ENCODE peak calls at places on chromosomes 11 and 22, in four cellular contexts. One of them, this sample, is unnamed.

GRCh38 chr11:103935219-103935618 is 101.2 kb upstream of the DDI1 start:
- DNase-seq in SW 1271: no peak
- DNase-seq in GM19239: no peak
- DNase-seq in DMS53: no peak
- DNase-seq in this sample: no peak

GRCh38 chr11:69841859-69842698 is 22.9 kb upstream of the FGF3 start:
- DNase-seq in SW 1271: no peak
- DNase-seq in GM19239: no peak
- DNase-seq in DMS53: peak
- DNase-seq in this sample: no peak

GRCh38 chr11:62484352-62484751 is 62.3 kb downstream of the AHNAK start:
- DNase-seq in SW 1271: no peak
- DNase-seq in GM19239: no peak
- DNase-seq in DMS53: no peak
- DNase-seq in this sample: no peak

GRCh38 chr22:29388759-29389090 is 355 bp upstream of the AP1B1 start:
- DNase-seq in SW 1271: no peak
- DNase-seq in GM19239: no peak
- DNase-seq in DMS53: no peak
- DNase-seq in this sample: no peak

GRCh38 chr11:77118086-77118485 is 10.0 kb upstream of the MYO7A start:
- DNase-seq in SW 1271: no peak
- DNase-seq in GM19239: no peak
- DNase-seq in DMS53: no peak
- DNase-seq in this sample: no peak

GRCh38 chr11:116865696-116866095 is 28.3 kb upstream of the APOA1 start:
- DNase-seq in SW 1271: no peak
- DNase-seq in GM19239: no peak
- DNase-seq in DMS53: no peak
- DNase-seq in this sample: no peak

GRCh38 chr22:36191106-36191836 is 10.3 kb downstream of the APOL4 start:
- DNase-seq in SW 1271: no peak
- DNase-seq in GM19239: no peak
- DNase-seq in DMS53: no peak
- DNase-seq in this sample: no peak

GRCh38 chr11:2206291-2206690 is 34.7 kb upstream of the TH start:
- DNase-seq in SW 1271: no peak
- DNase-seq in GM19239: no peak
- DNase-seq in DMS53: no peak
- DNase-seq in this sample: no peak

GRCh38 chr11:27385245-27385644 is 22.2 kb upstream of the CCDC34 start:
- DNase-seq in SW 1271: no peak
- DNase-seq in GM19239: no peak
- DNase-seq in DMS53: no peak
- DNase-seq in this sample: no peak

GRCh38 chr22:27456696-27457503 is 344.7 kb downstream of the MN1 start:
- DNase-seq in SW 1271: peak
- DNase-seq in GM19239: no peak
- DNase-seq in DMS53: no peak
- DNase-seq in this sample: no peak

GRCh38 chr22:45376703-45377102 is 36.7 kb downstream of the SMC1B start:
- DNase-seq in SW 1271: no peak
- DNase-seq in GM19239: no peak
- DNase-seq in DMS53: no peak
- DNase-seq in this sample: no peak

GRCh38 chr11:35354644-35355043 is 64.7 kb downstream of the SLC1A2 start:
- DNase-seq in SW 1271: no peak
- DNase-seq in GM19239: no peak
- DNase-seq in DMS53: no peak
- DNase-seq in this sample: no peak

GRCh38 chr22:44746836-44747519 is 5.4 kb upstream of the ARHGAP8 start:
- DNase-seq in SW 1271: no peak
- DNase-seq in GM19239: no peak
- DNase-seq in DMS53: no peak
- DNase-seq in this sample: no peak

This sample was measured in T-helper 2 cell treated with Interferon-gamma antibody and Interleukin-4, amounts not matched to agents 5 μg/mL and 100 μg/mL, for 36 hours.